ENCODE peak calls at places on chromosomes 1 and 21, in nine cellular contexts. O is thoracic aorta; Y is ascending aorta; Q is Karpas-422; W is effector memory CD4-positive, alpha-beta T cell; A is keratinocyte; Z is left ventricle myocardium inferior; S is heart right ventricle; P is SJSA1. I is an unnamed sample. For H3K27me3, the result is how much of the 10 kb centered on the place peaks cover.

GRCh38 chr1:172779501-172779900 is 120.6 kb downstream of the FASLG start:
- DNase-seq in Z (no peak), A (no peak), W (no peak), Q (no peak), O (no peak), S (no peak), P (no peak), Y (no peak), I (no peak)

GRCh38 chr1:62946516-62946915 is 162.6 kb downstream of the ATG4C start:
- DNase-seq in O (no peak), W (no peak), S (no peak), Z (no peak), P (no peak), Y (no peak), Q (no peak), A (no peak), I (no peak)

GRCh38 chr21:36478207-36478701 is 1.7 kb downstream of the CLDN14 start:
- DNase-seq in W (no peak), O (no peak), Y (no peak), Q (no peak), P (peak), A (peak), S (no peak), Z (no peak), I (no peak)

GRCh38 chr1:179077396-179077795 is 4.5 kb upstream of the TOR3A start:
- DNase-seq in S (no peak), A (no peak), P (no peak), O (no peak), Q (no peak), Z (no peak), W (no peak), Y (no peak), I (no peak)

GRCh38 chr1:21567241-21568005 is 58.2 kb downstream of the ALPL start:
- DNase-seq in O (no peak), Q (no peak), A (no peak), Y (no peak), W (no peak), Z (no peak), S (no peak), P (peak), I (peak)

GRCh38 chr1:15758537-15758936 is at the start of gene FBLIM1:
- DNase-seq in Y (no peak), A (no peak), S (no peak), Q (no peak), P (no peak), W (no peak), Z (no peak), O (no peak), I (no peak)

GRCh38 chr21:38787461-38788274 is 18.1 kb upstream of the ETS2 start:
- DNase-seq in P (peak), Z (no peak), Q (no peak), S (no peak), W (no peak), Y (peak), O (no peak), A (peak), I (peak)

GRCh38 chr1:99776133-99776532 is 9.7 kb upstream of the FRRS1 start:
- DNase-seq in S (no peak), A (no peak), Z (no peak), P (no peak), Q (peak), W (no peak), Y (no peak), O (no peak), I (no peak)

GRCh38 chr1:7383671-7384070 is 387.4 kb upstream of the VAMP3 start:
- DNase-seq in Y (peak), S (no peak), P (no peak), W (no peak), Z (no peak), O (no peak), A (no peak), Q (no peak), I (no peak)

GRCh38 chr1:152109998-152110294 is 5.3 kb downstream of the TCHH start:
- DNase-seq in P (no peak), S (no peak), Y (no peak), Q (no peak), Z (no peak), W (no peak), O (no peak), A (no peak), I (no peak)

GRCh38 chr1:217660353-217661062 is 29.4 kb downstream of the SPATA17 start:
- DNase-seq in Y (no peak), Z (no peak), O (no peak), S (no peak), W (no peak), A (peak), Q (peak), P (peak), I (no peak)

GRCh38 chr1:211634461-211634860 is 41.0 kb downstream of the NEK2 start:
- DNase-seq in W (no peak), O (no peak), Z (no peak), P (no peak), A (no peak), Q (no peak), S (no peak), Y (no peak), I (no peak)

GRCh38 chr1:165162671-165163241 is 193.8 kb downstream of the LMX1A start:
- DNase-seq in S (no peak), Z (no peak), Q (no peak), Y (no peak), W (no peak), P (no peak), A (peak), O (no peak), I (peak)

GRCh38 chr1:82646336-82646735 is 845.6 kb downstream of the ADGRL2 start:
- DNase-seq in W (no peak), A (no peak), P (no peak), Z (no peak), O (no peak), Y (no peak), S (no peak), Q (no peak), I (no peak)

GRCh38 chr1:153805042-153805745 is 30.0 kb downstream of the SLC27A3 start:
- DNase-seq in Z (no peak), Q (peak), Y (peak), O (peak), W (peak), S (peak), P (peak), A (peak), I (peak)

GRCh38 chr1:7482077-7482476 is 289.0 kb upstream of the VAMP3 start:
- DNase-seq in P (no peak), Y (no peak), Q (no peak), O (no peak), W (no peak), S (no peak), A (no peak), Z (no peak), I (no peak)

GRCh38 chr1:9539829-9540550 is 725 bp downstream of the SLC25A33 start:
- DNase-seq in O (peak), A (no peak), Q (peak), P (peak), Z (peak), S (peak), Y (peak), W (peak), I (peak)

GRCh38 chr21:41764558-41765392 is 2.1 kb downstream of the RIPK4 start:
- DNase-seq in Q (no peak), S (no peak), O (no peak), A (no peak), Y (no peak), W (no peak), Z (no peak), P (no peak), I (no peak)
- H3K27me3 ChIP-seq in Q (under half), S (under half), O (under half), A (under half), Y (under half), W (half or more), Z (half or more), P (under half), I (under half)

DNA sequence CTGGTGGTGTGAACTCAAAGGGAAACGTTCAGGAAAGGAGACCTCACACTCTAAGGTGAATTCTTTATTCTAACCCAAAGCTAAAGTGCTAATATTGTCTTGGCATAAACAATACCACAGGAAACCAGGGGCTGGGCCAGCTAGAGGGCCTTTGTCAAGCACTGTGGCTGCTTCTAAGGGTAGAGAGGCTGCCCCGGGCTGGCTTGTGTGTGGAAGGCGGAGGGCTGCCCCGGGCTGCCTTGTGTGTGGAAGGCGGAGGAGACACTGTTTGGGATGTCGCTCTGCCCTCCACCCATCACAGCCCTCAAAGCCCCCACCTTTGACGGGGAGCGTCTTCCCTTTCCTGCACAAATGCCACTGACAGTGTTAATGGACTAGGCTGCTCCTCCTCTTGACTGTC is 216.8 kb downstream of the TOMM20 start:
- DNase-seq in P (peak), W (peak), O (no peak), Q (no peak), Z (no peak), S (peak), Y (no peak), A (no peak), I (no peak)
- H3K27ac ChIP-seq in P (peak), W (peak), O (peak), Q (no peak), Z (peak), S (peak), Y (peak), A (no peak), I (no peak)

GRCh38 chr1:112509005-112509659 is 367 bp downstream of the WNT2B start:
- DNase-seq in O (no peak), W (no peak), Y (no peak), Q (no peak), Z (no peak), S (no peak), A (no peak), P (no peak), I (no peak)
- H3K27me3 ChIP-seq in O (under half), W (under half), Y (under half), Q (under half), Z (under half), S (under half), A (under half), P (under half), I (under half)

GRCh38 chr1:19615438-19615837 is 28.7 kb upstream of the NBL1 start:
- DNase-seq in Y (no peak), O (no peak), P (no peak), Q (no peak), Z (no peak), A (no peak), S (no peak), W (no peak), I (no peak)
- H3K27ac ChIP-seq in Y (no peak), O (no peak), P (no peak), Q (no peak), Z (peak), A (no peak), S (no peak), W (no peak), I (no peak)

DNA sequence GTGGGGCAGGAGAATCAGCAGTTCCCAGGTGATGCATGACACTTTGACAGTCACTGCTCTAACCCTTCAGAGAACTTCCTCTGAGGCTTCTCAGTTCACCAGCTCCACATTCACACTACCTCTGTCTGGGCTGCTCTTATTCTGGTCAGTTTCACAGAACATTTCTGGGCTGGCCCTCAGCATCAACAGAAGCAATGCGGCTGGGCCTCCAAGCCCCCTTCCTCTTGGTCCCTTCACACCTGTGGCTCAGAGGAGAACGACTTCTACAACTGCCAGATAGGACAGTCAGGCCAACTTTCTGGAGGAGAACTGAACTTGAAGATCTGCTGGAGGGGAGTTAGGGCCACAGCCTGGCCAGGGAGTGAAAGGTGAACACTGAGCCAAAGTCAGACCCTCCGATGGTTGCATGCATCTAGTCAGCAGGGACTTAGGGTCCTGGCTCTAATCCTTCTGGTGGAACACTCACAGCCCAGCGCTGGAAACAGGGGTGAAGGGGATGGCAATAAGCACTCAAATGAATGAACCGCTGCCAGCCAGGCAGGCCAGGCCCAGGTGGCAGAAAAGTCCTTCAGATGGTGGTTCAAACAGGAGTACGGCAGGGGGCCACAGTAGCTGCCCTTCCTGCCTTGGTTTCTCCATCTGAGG is 274.1 kb downstream of the FOXD2 start:
- DNase-seq in Z (no peak), Q (no peak), Y (peak), A (no peak), S (no peak), P (no peak), O (no peak), W (no peak), I (no peak)
- H3K27me3 ChIP-seq in Z (half or more), Q (under half), Y (under half), A (half or more), S (under half), P (under half), O (under half), W (under half), I (under half)

GRCh38 chr1:229275005-229275404 is 4.1 kb downstream of the RAB4A start:
- DNase-seq in O (no peak), A (no peak), W (no peak), Q (no peak), Z (no peak), S (no peak), P (no peak), Y (no peak), I (no peak)
- H3K27ac ChIP-seq in O (no peak), A (no peak), W (no peak), Q (no peak), Z (no peak), S (no peak), P (no peak), Y (no peak), I (no peak)

GRCh38 chr1:3034162-3034561 is 12.9 kb downstream of the ACTRT2 start:
- DNase-seq in S (no peak), Y (peak), P (no peak), Q (no peak), W (no peak), A (no peak), Z (no peak), O (no peak), I (no peak)

GRCh38 chr1:3037281-3038040 is 16.2 kb downstream of the ACTRT2 start:
- DNase-seq in S (no peak), W (no peak), Y (peak), Z (no peak), A (no peak), Q (no peak), O (no peak), P (no peak), I (no peak)

GRCh38 chr1:3034728-3035610 is 13.7 kb downstream of the ACTRT2 start:
- DNase-seq in P (no peak), W (no peak), Q (no peak), S (no peak), O (no peak), Y (peak), Z (no peak), A (no peak), I (no peak)

GRCh38 chr1:3036646-3037280 is 15.5 kb downstream of the ACTRT2 start:
- DNase-seq in Q (no peak), Z (no peak), O (no peak), W (no peak), Y (peak), S (no peak), P (no peak), A (no peak), I (no peak)

DNA sequence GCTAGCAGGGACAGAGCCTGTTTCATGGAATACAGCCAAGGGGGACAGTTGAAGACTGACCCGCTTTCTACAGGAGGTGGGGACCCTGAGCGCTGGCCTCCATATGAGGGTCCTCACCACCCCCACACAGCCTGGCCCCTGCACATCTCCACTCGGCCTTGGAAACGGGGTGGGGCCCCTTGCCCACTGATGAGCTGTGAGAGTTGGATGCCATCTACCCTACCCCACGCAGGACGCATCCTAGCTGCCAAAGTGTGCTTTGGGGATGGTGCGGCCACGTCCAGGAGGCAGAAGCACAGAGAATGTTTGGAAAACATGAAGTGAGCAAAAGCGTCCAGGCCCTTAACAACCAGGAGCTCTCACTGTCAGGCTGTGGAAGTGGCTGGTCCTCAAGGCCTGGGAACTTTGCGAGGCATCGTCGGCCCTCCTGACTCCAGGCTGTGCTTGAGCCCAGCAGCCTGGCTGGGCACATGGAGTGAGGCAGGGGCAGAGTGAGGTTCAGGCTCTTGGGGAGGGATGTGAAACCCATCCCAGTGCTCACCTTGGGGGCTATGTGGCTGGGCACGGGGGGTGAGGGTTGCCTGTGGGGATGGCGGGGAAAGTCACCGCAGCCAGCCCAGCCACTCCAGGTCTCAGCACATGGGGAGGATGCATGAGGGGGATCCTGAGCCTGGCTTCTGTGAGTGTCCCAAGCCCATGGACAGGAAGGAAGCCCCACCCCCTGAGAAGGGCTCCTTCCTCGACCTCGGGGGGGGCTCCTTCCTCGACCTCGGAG is 14.8 kb downstream of the ACTRT2 start:
- DNase-seq in A (no peak), Z (no peak), W (no peak), S (no peak), Q (no peak), O (no peak), P (no peak), Y (peak), I (no peak)
- H3K27me3 ChIP-seq in A (under half), Z (half or more), W (under half), S (under half), Q (under half), O (under half), P (under half), Y (under half), I (under half)

GRCh38 chr1:150283260-150283659 is 906 bp downstream of the CIART start:
- DNase-seq in P (no peak), Q (no peak), Z (no peak), A (no peak), S (no peak), Y (no peak), W (no peak), O (no peak), I (no peak)
- H3K27ac ChIP-seq in P (no peak), Q (no peak), Z (peak), A (no peak), S (peak), Y (peak), W (no peak), O (peak), I (no peak)

I was measured in SJCRH30.